ENCODE peak calls at places on chromosome 12, in eight cellular contexts. O, U, G, F, N, A, H and R are unnamed samples.
A peak's percentile ranks its signal among the peaks of the same experiment; 100 is the strongest.

GRCh38 chr12:120628919-120629318 is 11.5 kb upstream of the CABP1 start:
- DNase-seq in H (no peak), F (no peak), U (no peak), N (no peak), O (no peak), G (no peak), A (no peak), R (no peak)

GRCh38 chr12:59164991-59165718 is 244.9 kb upstream of the LRIG3 start:
- DNase-seq in H (no peak), A (no peak), G (peak; percentile 36), F (peak; percentile 42), O (peak; percentile 93), N (peak; percentile 28), U (no peak), R (peak; percentile 25)

GRCh38 chr12:53070901-53071492 is 8.2 kb downstream of the SPRYD3 start:
- DNase-seq in A (no peak), O (no peak), N (no peak), H (no peak), U (no peak), G (no peak), F (no peak), R (no peak)

GRCh38 chr12:14410841-14411569 is 45.5 kb downstream of the ATF7IP start:
- DNase-seq in A (no peak), H (peak; percentile 16), F (peak; percentile 60), N (no peak), O (no peak), G (peak; percentile 57), U (no peak), R (no peak)

GRCh38 chr12:14185441-14186192 is 179.9 kb upstream of the ATF7IP start:
- DNase-seq in G (peak; percentile 37), F (peak; percentile 34), A (no peak), N (peak; percentile 5), H (no peak), O (peak; percentile 58), U (no peak), R (peak; percentile 11)

GRCh38 chr12:116880817-116881324 is 370 bp downstream of the HRK start:
- DNase-seq in H (no peak), A (no peak), U (no peak), O (peak; percentile 79), G (peak; percentile 53), F (peak; percentile 25), N (no peak), R (no peak)

GRCh38 chr12:47349770-47350408 is 270.1 kb upstream of the AMIGO2 start:
- DNase-seq in F (no peak), U (no peak), A (no peak), N (no peak), O (no peak), G (no peak), H (no peak), R (no peak)

GRCh38 chr12:1273051-1273450 is 282.0 kb downstream of the ERC1 start:
- DNase-seq in O (no peak), G (no peak), A (no peak), U (no peak), H (no peak), N (no peak), F (no peak), R (peak; percentile 10)